ENCODE peak calls at places on chromosomes 11 and 22, in ten cellular contexts. Z, C, I, Q, Y, O, T, N, P and V are unnamed samples.

GRCh38 chr11:41206388-41206787 is 253.1 kb downstream of the LRRC4C start:
- DNase-seq in Z (no peak), C (no peak), I (no peak), Q (no peak), Y (no peak), O (no peak), T (no peak), N (no peak), P (no peak), V (no peak)

GRCh38 chr11:44621140-44621681 is 55.7 kb downstream of the CD82 start:
- DNase-seq in Z (peak; percentile 57), C (peak; percentile 64), I (peak; percentile 81), Q (peak; percentile 71), Y (peak; percentile 50), O (peak; percentile 51), T (peak; percentile 81), N (peak; percentile 89), P (peak; percentile 9), V (no peak)

GRCh38 chr22:33861216-33861875 is 58.9 kb downstream of the LARGE1 start:
- DNase-seq in Z (no peak), C (no peak), I (peak; percentile 71), Q (no peak), Y (no peak), O (no peak), T (no peak), N (no peak), P (no peak), V (no peak)

GRCh38 chr22:46806789-46807188 is 44.3 kb downstream of the TBC1D22A start:
- DNase-seq in Z (no peak), C (no peak), I (no peak), Q (peak; percentile 28), Y (no peak), O (no peak), T (no peak), N (no peak), P (no peak), V (no peak)

GRCh38 chr11:92284558-92284957 is 59.9 kb downstream of the FAT3 start:
- DNase-seq in Z (no peak), C (no peak), I (no peak), Q (no peak), Y (no peak), O (no peak), T (no peak), N (no peak), P (no peak), V (no peak)

GRCh38 chr22:30301995-30302809 is 12.9 kb upstream of the CASTOR1 start:
- DNase-seq in Z (no peak), C (no peak), I (peak; percentile 79), Q (no peak), Y (no peak), O (peak; percentile 67), T (no peak), N (no peak), P (peak; percentile 91), V (no peak)

GRCh38 chr11:125057370-125058060 is 5.6 kb upstream of the SLC37A2 start:
- DNase-seq in Z (no peak), C (no peak), I (no peak), Q (no peak), Y (no peak), O (no peak), T (no peak), N (no peak), P (no peak), V (no peak)

GRCh38 chr11:89235976-89236375 is 58.3 kb downstream of the TYR start:
- DNase-seq in Z (no peak), C (no peak), I (no peak), Q (no peak), Y (no peak), O (no peak), T (no peak), N (no peak), P (no peak), V (no peak)

GRCh38 chr22:19875061-19875530 is 20.4 kb upstream of the GNB1L start:
- DNase-seq in Z (no peak), C (no peak), I (no peak), Q (no peak), Y (no peak), O (no peak), T (no peak), N (no peak), P (no peak), V (no peak)

GRCh38 chr22:45336971-45337431 is 27.3 kb downstream of the FAM118A start:
- DNase-seq in Z (peak; percentile 17), C (no peak), I (peak; percentile 67), Q (no peak), Y (no peak), O (peak; percentile 75), T (no peak), N (no peak), P (no peak), V (no peak)

GRCh38 chr11:114094516-114094915 is 35.0 kb downstream of the ZBTB16 start:
- DNase-seq in Z (no peak), C (no peak), I (no peak), Q (no peak), Y (no peak), O (no peak), T (no peak), N (no peak), P (no peak), V (no peak)

GRCh38 chr11:6654281-6655019 is 1.2 kb downstream of the DCHS1 start:
- DNase-seq in Z (no peak), C (no peak), I (no peak), Q (no peak), Y (no peak), O (peak; percentile 63), T (no peak), N (no peak), P (no peak), V (no peak)

GRCh38 chr11:17547932-17548331 is 873 bp downstream of the OTOG start:
- DNase-seq in Z (no peak), C (no peak), I (no peak), Q (no peak), Y (no peak), O (no peak), T (no peak), N (no peak), P (no peak), V (no peak)

GRCh38 chr11:83813296-83813695 is 527.1 kb upstream of the CCDC90B start:
- DNase-seq in Z (no peak), C (no peak), I (no peak), Q (no peak), Y (no peak), O (no peak), T (no peak), N (no peak), P (no peak), V (no peak)

GRCh38 chr22:46055176-46055850 is 78.4 kb upstream of the WNT7B start:
- DNase-seq in Z (no peak), C (no peak), I (peak; percentile 68), Q (no peak), Y (no peak), O (peak; percentile 66), T (no peak), N (no peak), P (no peak), V (no peak)

GRCh38 chr11:116792869-116793475 is 1.3 kb upstream of the APOA5 start:
- DNase-seq in Z (no peak), C (no peak), I (no peak), Q (no peak), Y (no peak), O (no peak), T (no peak), N (no peak), P (no peak), V (no peak)

GRCh38 chr22:35312198-35313059 is 12.7 kb downstream of the TOM1 start:
- DNase-seq in Z (peak; percentile 3), C (no peak), I (no peak), Q (no peak), Y (no peak), O (peak; percentile 55), T (no peak), N (no peak), P (no peak), V (no peak)